ENCODE peak calls at places on chromosomes 13 and 19, in eight cellular contexts. D is lung; K is epithelial cell of esophagus; O is AG04449; T is AG10803; H is upper lobe of right lung; Y is psoas muscle; V is CD8-positive, alpha-beta T cell. J is an unnamed sample.

GRCh38 chr19:3494559-3494958 is 5.9 kb downstream of the DOHH start:
- DNase-seq in D (no peak), K (no peak), O (no peak), T (no peak), H (no peak), Y (no peak), V (no peak), J (no peak)

GRCh38 chr19:38320969-38321339 is 1.3 kb downstream of the KCNK6 start:
- DNase-seq in D (no peak), K (no peak), O (no peak), T (no peak), H (no peak), Y (no peak), V (no peak), J (no peak)

GRCh38 chr19:55255618-55256423 is 3.0 kb downstream of the PPP6R1 start:
- DNase-seq in D (no peak), K (peak), O (no peak), T (peak), H (no peak), Y (peak), V (no peak), J (no peak)

GRCh38 chr19:49985926-49986325 is 25.0 kb upstream of the SIGLEC11 start:
- DNase-seq in D (no peak), K (no peak), O (no peak), T (no peak), H (no peak), Y (no peak), V (no peak), J (no peak)

GRCh38 chr19:47247308-47247990 is 8.9 kb upstream of the CCDC9 start:
- DNase-seq in D (peak), K (peak), O (no peak), T (peak), H (peak), Y (peak), V (peak), J (peak)

GRCh38 chr19:40363128-40363527 is 14.6 kb downstream of the PLD3 start:
- DNase-seq in D (no peak), K (no peak), O (no peak), T (no peak), H (no peak), Y (no peak), V (no peak), J (no peak)

GRCh38 chr19:58033741-58034475 is at the start of gene ZSCAN1:
- DNase-seq in D (peak), K (peak), O (peak), T (peak), H (no peak), Y (peak), V (peak), J (peak)

GRCh38 chr13:36026556-36026955 is 104.6 kb downstream of the DCLK1 start:
- DNase-seq in D (no peak), K (no peak), O (no peak), T (no peak), H (no peak), Y (no peak), V (no peak), J (no peak)

GRCh38 chr19:11324079-11324661 is 15.3 kb downstream of the RAB3D start:
- DNase-seq in D (peak), K (peak), O (peak), T (peak), H (peak), Y (peak), V (no peak), J (no peak)

GRCh38 chr13:66353664-66354063 is 876.5 kb downstream of the PCDH9 start:
- DNase-seq in D (no peak), K (no peak), O (no peak), T (no peak), H (no peak), Y (no peak), V (no peak), J (no peak)

GRCh38 chr19:1074512-1075283 is 7.7 kb downstream of the ARHGAP45 start:
- DNase-seq in D (peak), K (no peak), O (no peak), T (no peak), H (peak), Y (peak), V (peak), J (no peak)

GRCh38 chr13:24203726-24204295 is 43.3 kb downstream of the SPATA13 start:
- DNase-seq in D (no peak), K (no peak), O (no peak), T (peak), H (no peak), Y (no peak), V (no peak), J (no peak)

GRCh38 chr19:4717191-4717965 is 6.3 kb downstream of the DPP9 start:
- DNase-seq in D (peak), K (peak), O (no peak), T (no peak), H (peak), Y (no peak), V (no peak), J (no peak)

GRCh38 chr13:111344471-111345191 is 24.2 kb downstream of the TEX29 start:
- DNase-seq in D (peak), K (peak), O (peak), T (peak), H (peak), Y (peak), V (no peak), J (peak)
- TF ChIP-seq CTCF in D (no peak), K (peak), O (peak), T (peak), H (peak), Y (peak), V (no peak), J (peak)

DNA sequence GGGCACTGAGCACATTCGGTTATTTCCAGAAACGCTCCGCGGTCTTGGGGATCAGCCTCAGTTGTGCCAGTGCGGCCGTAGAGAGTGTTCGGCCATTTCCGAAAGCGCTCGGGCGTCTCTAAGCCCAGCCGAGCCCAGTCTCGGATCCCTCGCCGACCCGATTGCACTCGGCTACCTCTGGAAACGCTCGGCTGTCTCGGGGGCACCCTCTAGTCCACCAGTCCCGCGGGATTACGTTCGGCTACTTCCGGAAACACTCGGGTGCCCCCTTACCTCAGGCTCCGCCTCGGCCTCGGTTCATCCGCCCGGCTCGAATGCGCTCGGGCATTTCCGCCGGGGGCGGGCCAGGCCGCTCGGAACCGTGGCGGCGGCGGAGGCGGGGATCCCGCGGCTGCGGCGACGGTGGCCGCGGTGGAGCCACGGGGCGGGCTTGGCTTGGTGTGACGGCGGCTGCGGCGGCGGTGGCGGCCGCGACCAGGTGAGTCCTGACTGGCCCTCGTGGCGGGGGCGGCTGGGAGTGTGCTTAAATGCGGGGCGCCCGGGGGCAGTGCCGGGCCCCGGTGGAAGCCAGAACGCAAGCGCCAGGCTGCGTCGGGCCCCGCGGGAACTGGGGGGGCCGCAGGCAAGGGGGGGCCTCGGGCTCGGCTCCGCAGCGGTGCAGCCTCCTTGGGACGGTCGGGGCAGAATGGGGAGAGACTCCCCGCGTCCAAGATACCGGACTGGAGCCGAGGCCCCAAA is at the start of gene PIK3R2:
- DNase-seq in D (peak), K (peak), O (peak), T (peak), H (peak), Y (peak), V (peak), J (peak)
- TF ChIP-seq CTCF in D (no peak), K (no peak), O (no peak), T (no peak), H (no peak), Y (no peak), V (no peak), J (no peak)

GRCh38 chr19:42561512-42561911 is 33.2 kb downstream of the CEACAM8 start:
- DNase-seq in D (no peak), K (no peak), O (no peak), T (no peak), H (no peak), Y (no peak), V (no peak), J (no peak)

GRCh38 chr19:42560731-42561130 is 32.5 kb upstream of the CEACAM1 start:
- DNase-seq in D (no peak), K (no peak), O (no peak), T (no peak), H (no peak), Y (no peak), V (no peak), J (no peak)

GRCh38 chr19:42567567-42567966 is 27.2 kb downstream of the CEACAM8 start:
- DNase-seq in D (no peak), K (no peak), O (no peak), T (no peak), H (no peak), Y (no peak), V (no peak), J (no peak)

GRCh38 chr19:42568006-42568405 is 26.7 kb downstream of the CEACAM8 start:
- DNase-seq in D (no peak), K (no peak), O (no peak), T (no peak), H (no peak), Y (no peak), V (no peak), J (no peak)

DNA sequence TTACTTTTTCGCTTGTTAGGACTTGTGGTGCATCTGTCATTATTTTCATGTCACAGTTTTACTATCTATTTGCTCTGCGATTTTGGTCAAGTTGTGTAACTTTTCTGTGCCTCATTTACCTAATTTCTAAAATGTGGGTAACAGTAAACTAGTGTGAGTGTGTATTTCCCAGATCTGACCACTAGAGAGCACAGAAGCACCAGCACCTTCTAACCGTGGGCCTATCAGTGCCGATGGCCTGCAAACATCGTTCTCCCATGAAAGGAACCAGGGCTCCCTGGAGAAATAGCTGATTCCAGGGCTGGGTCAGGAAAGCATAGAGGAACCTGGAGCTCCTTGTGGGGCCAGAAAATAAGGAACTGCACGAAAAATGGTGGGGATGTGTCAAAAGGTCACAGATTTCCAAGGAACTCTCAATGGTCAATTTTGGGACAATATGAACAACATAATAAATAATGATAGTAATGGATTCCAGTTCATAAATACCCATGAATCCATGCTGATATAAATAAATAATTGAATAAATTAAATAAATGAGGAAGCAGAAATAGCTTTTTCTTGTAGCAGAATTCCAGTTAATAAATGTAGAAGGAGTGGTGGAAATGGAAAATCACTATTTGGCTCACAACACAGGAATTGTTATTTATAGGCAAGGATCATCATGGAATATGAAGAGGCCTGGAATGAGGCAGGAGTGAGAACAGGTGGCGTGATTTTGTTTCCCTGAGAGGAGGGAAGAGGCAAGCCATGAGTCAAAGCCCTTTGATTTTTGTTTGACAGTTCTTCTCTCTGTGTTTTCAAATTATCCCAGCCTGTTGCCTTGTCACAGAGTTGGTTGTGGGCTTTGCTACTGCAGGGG is 31.1 kb downstream of the CEACAM8 start:
- DNase-seq in D (no peak), K (peak), O (no peak), T (peak), H (no peak), Y (no peak), V (no peak), J (no peak)
- TF ChIP-seq CTCF in D (peak), K (peak), O (peak), T (peak), H (peak), Y (peak), V (peak), J (peak)

GRCh38 chr13:102945324-102945815 is 99.5 kb downstream of the ERCC5 start:
- DNase-seq in D (no peak), K (no peak), O (no peak), T (no peak), H (no peak), Y (no peak), V (no peak), J (no peak)
- TF ChIP-seq CTCF in D (no peak), K (no peak), O (no peak), T (no peak), H (no peak), Y (no peak), V (no peak), J (no peak)

GRCh38 chr19:2199215-2199614 is 35.5 kb downstream of the DOT1L start:
- DNase-seq in D (no peak), K (no peak), O (no peak), T (no peak), H (no peak), Y (no peak), V (no peak), J (no peak)
- TF ChIP-seq CTCF in D (no peak), K (no peak), O (peak), T (no peak), H (no peak), Y (peak), V (no peak), J (peak)

GRCh38 chr13:77918391-77919261 is at the start of gene EDNRB:
- DNase-seq in D (peak), K (peak), O (no peak), T (peak), H (peak), Y (peak), V (no peak), J (no peak)
- TF ChIP-seq CTCF in D (no peak), K (no peak), O (no peak), T (peak), H (peak), Y (no peak), V (no peak), J (no peak)